ENCODE peak calls at places on chromosomes 12 and 14, in five cellular contexts. One of them, this sample, is unnamed.

GRCh38 chr12:27620121-27620520 is 76.1 kb upstream of the REP15 start:
- DNase-seq in cardiac fibroblast: no peak
- DNase-seq in neural crest cell: no peak
- DNase-seq in nephron progenitor cell: no peak
- DNase-seq in left lung: no peak
- DNase-seq in this sample: no peak

GRCh38 chr14:95261616-95262510 is 57.8 kb downstream of the CLMN start:
- DNase-seq in nephron progenitor cell: no peak
- DNase-seq in cardiac fibroblast: no peak
- DNase-seq in left lung: no peak
- DNase-seq in neural crest cell: no peak
- DNase-seq in this sample: no peak

GRCh38 chr12:104750061-104750460 is 208.0 kb downstream of the SLC41A2 start:
- DNase-seq in neural crest cell: no peak
- DNase-seq in cardiac fibroblast: peak; percentile 41
- DNase-seq in nephron progenitor cell: no peak
- DNase-seq in left lung: no peak
- DNase-seq in this sample: no peak

GRCh38 chr12:6416596-6416995 is 28.2 kb upstream of the CD27 start:
- DNase-seq in neural crest cell: no peak
- DNase-seq in cardiac fibroblast: no peak
- DNase-seq in left lung: no peak
- DNase-seq in nephron progenitor cell: no peak
- DNase-seq in this sample: no peak

GRCh38 chr12:8088574-8088973 is 6.5 kb downstream of the NECAP1 start:
- DNase-seq in nephron progenitor cell: no peak
- DNase-seq in left lung: no peak
- DNase-seq in neural crest cell: no peak
- DNase-seq in cardiac fibroblast: no peak
- DNase-seq in this sample: no peak

GRCh38 chr12:68490476-68490875 is 120.2 kb upstream of the RAP1B start:
- DNase-seq in cardiac fibroblast: no peak
- DNase-seq in left lung: no peak
- DNase-seq in neural crest cell: no peak
- DNase-seq in nephron progenitor cell: no peak
- DNase-seq in this sample: no peak

GRCh38 chr12:15522574-15523187 is 200.4 kb downstream of the PTPRO start:
- DNase-seq in cardiac fibroblast: peak; percentile 76
- DNase-seq in neural crest cell: no peak
- DNase-seq in nephron progenitor cell: no peak
- DNase-seq in left lung: no peak
- DNase-seq in this sample: no peak

GRCh38 chr12:29516431-29516875 is 19.0 kb upstream of the OVCH1 start:
- DNase-seq in nephron progenitor cell: no peak
- DNase-seq in neural crest cell: no peak
- DNase-seq in left lung: no peak
- DNase-seq in cardiac fibroblast: peak; percentile 37
- DNase-seq in this sample: no peak

GRCh38 chr12:27627123-27627835 is 69.0 kb upstream of the REP15 start:
- DNase-seq in neural crest cell: no peak
- DNase-seq in left lung: no peak
- DNase-seq in cardiac fibroblast: peak; percentile 87
- DNase-seq in nephron progenitor cell: no peak
- DNase-seq in this sample: no peak

GRCh38 chr14:64729386-64730060 is 25.3 kb downstream of the PLEKHG3 start:
- DNase-seq in neural crest cell: no peak
- DNase-seq in nephron progenitor cell: no peak
- DNase-seq in cardiac fibroblast: no peak
- DNase-seq in left lung: no peak
- DNase-seq in this sample: no peak

GRCh38 chr12:15256760-15257159 is 35.5 kb upstream of the RERG start:
- DNase-seq in neural crest cell: no peak
- DNase-seq in left lung: no peak
- DNase-seq in cardiac fibroblast: peak; percentile 57
- DNase-seq in nephron progenitor cell: no peak
- DNase-seq in this sample: no peak

GRCh38 chr12:94980577-94980976 is 22.9 kb downstream of the NDUFA12 start:
- DNase-seq in cardiac fibroblast: peak; percentile 56
- DNase-seq in neural crest cell: no peak
- DNase-seq in left lung: no peak
- DNase-seq in nephron progenitor cell: no peak
- DNase-seq in this sample: no peak

GRCh38 chr14:62694075-62694474 is 351.2 kb downstream of the KCNH5 start:
- DNase-seq in cardiac fibroblast: peak; percentile 91
- DNase-seq in left lung: no peak
- DNase-seq in nephron progenitor cell: no peak
- DNase-seq in neural crest cell: no peak
- DNase-seq in this sample: no peak

GRCh38 chr14:68789002-68789797 is 3.7 kb downstream of the ZFP36L1 start:
- DNase-seq in left lung: peak; percentile 93
- DNase-seq in cardiac fibroblast: peak; percentile 83
- DNase-seq in nephron progenitor cell: peak; percentile 68
- DNase-seq in neural crest cell: peak; percentile 74
- DNase-seq in this sample: peak; percentile 75

GRCh38 chr14:94322648-94323570 is at the start of gene SERPINA6:
- DNase-seq in neural crest cell: no peak
- DNase-seq in nephron progenitor cell: no peak
- DNase-seq in cardiac fibroblast: peak; percentile 74
- DNase-seq in left lung: no peak
- DNase-seq in this sample: no peak

GRCh38 chr12:78703820-78704525 is 160.6 kb upstream of the SYT1 start:
- DNase-seq in left lung: no peak
- DNase-seq in nephron progenitor cell: no peak
- DNase-seq in cardiac fibroblast: peak; percentile 51
- DNase-seq in neural crest cell: no peak
- DNase-seq in this sample: no peak

GRCh38 chr12:39831587-39832315 is 212.1 kb upstream of the ABCD2 start:
- DNase-seq in nephron progenitor cell: no peak
- DNase-seq in left lung: no peak
- DNase-seq in cardiac fibroblast: peak; percentile 17
- DNase-seq in neural crest cell: no peak
- DNase-seq in this sample: no peak

GRCh38 chr14:87934185-87934584 is 58.8 kb downstream of the GALC start:
- DNase-seq in neural crest cell: no peak
- DNase-seq in left lung: no peak
- DNase-seq in nephron progenitor cell: no peak
- DNase-seq in cardiac fibroblast: no peak
- DNase-seq in this sample: no peak

GRCh38 chr12:132563911-132564310 is 46.5 kb downstream of the LRCOL1 start:
- DNase-seq in nephron progenitor cell: no peak
- DNase-seq in cardiac fibroblast: no peak
- DNase-seq in neural crest cell: no peak
- DNase-seq in left lung: no peak
- DNase-seq in this sample: no peak

GRCh38 chr14:99271951-99272668 is at the start of gene BCL11B:
- DNase-seq in nephron progenitor cell: peak; percentile 73
- DNase-seq in cardiac fibroblast: peak; percentile 81
- DNase-seq in left lung: peak; percentile 28
- DNase-seq in neural crest cell: peak; percentile 67
- DNase-seq in this sample: peak; percentile 83

GRCh38 chr12:56080556-56081138 is 682 bp downstream of the ERBB3 start:
- DNase-seq in nephron progenitor cell: no peak
- DNase-seq in left lung: no peak
- DNase-seq in neural crest cell: no peak
- DNase-seq in cardiac fibroblast: no peak
- DNase-seq in this sample: no peak

GRCh38 chr12:115378296-115378695 is 694.3 kb upstream of the TBX3 start:
- DNase-seq in cardiac fibroblast: peak; percentile 11
- DNase-seq in left lung: no peak
- DNase-seq in nephron progenitor cell: no peak
- DNase-seq in neural crest cell: no peak
- DNase-seq in this sample: no peak

GRCh38 chr14:92470215-92470614 is 43.4 kb upstream of the RIN3 start:
- DNase-seq in cardiac fibroblast: no peak
- DNase-seq in nephron progenitor cell: no peak
- DNase-seq in neural crest cell: no peak
- DNase-seq in left lung: no peak
- DNase-seq in this sample: no peak

GRCh38 chr12:47417960-47418359 is 287.9 kb downstream of the RPAP3 start:
- DNase-seq in cardiac fibroblast: no peak
- DNase-seq in neural crest cell: no peak
- DNase-seq in nephron progenitor cell: no peak
- DNase-seq in left lung: no peak
- DNase-seq in this sample: no peak

GRCh38 chr14:104171948-104172347 is 33.6 kb downstream of the KIF26A start:
- DNase-seq in left lung: no peak
- DNase-seq in nephron progenitor cell: no peak
- DNase-seq in cardiac fibroblast: no peak
- DNase-seq in neural crest cell: no peak
- DNase-seq in this sample: no peak

GRCh38 chr12:64706831-64707230 is 52.4 kb downstream of the GNS start:
- DNase-seq in nephron progenitor cell: no peak
- DNase-seq in cardiac fibroblast: no peak
- DNase-seq in neural crest cell: no peak
- DNase-seq in left lung: no peak
- DNase-seq in this sample: no peak

GRCh38 chr12:108273217-108273616 is 65.9 kb downstream of the CMKLR1 start:
- DNase-seq in nephron progenitor cell: no peak
- DNase-seq in cardiac fibroblast: no peak
- DNase-seq in left lung: no peak
- DNase-seq in neural crest cell: no peak
- DNase-seq in this sample: no peak

GRCh38 chr12:111429760-111430417 is 24.2 kb downstream of the SH2B3 start:
- DNase-seq in nephron progenitor cell: no peak
- DNase-seq in left lung: no peak
- DNase-seq in cardiac fibroblast: no peak
- DNase-seq in neural crest cell: no peak
- DNase-seq in this sample: no peak

GRCh38 chr12:101076940-101077351 is 133.1 kb downstream of the SLC5A8 start:
- DNase-seq in cardiac fibroblast: peak; percentile 68
- DNase-seq in nephron progenitor cell: no peak
- DNase-seq in neural crest cell: no peak
- DNase-seq in left lung: no peak
- DNase-seq in this sample: no peak

GRCh38 chr12:1318327-1319031 is 275.9 kb downstream of the FBXL14 start:
- DNase-seq in neural crest cell: no peak
- DNase-seq in left lung: no peak
- DNase-seq in cardiac fibroblast: peak; percentile 78
- DNase-seq in nephron progenitor cell: peak; percentile 43
- DNase-seq in this sample: no peak

GRCh38 chr12:49026678-49027480 is 8.3 kb upstream of the PRKAG1 start:
- DNase-seq in nephron progenitor cell: no peak
- DNase-seq in left lung: peak; percentile 65
- DNase-seq in neural crest cell: no peak
- DNase-seq in cardiac fibroblast: no peak
- DNase-seq in this sample: no peak

GRCh38 chr12:1977109-1977508 is 27.1 kb downstream of the DCP1B start:
- DNase-seq in left lung: no peak
- DNase-seq in nephron progenitor cell: no peak
- DNase-seq in neural crest cell: no peak
- DNase-seq in cardiac fibroblast: no peak
- DNase-seq in this sample: no peak

GRCh38 chr12:54890339-54890738 is 36.0 kb downstream of the MUCL1 start:
- DNase-seq in cardiac fibroblast: no peak
- DNase-seq in left lung: no peak
- DNase-seq in nephron progenitor cell: no peak
- DNase-seq in neural crest cell: no peak
- DNase-seq in this sample: no peak

GRCh38 chr12:46268617-46269428 is at the start of gene SLC38A1:
- DNase-seq in cardiac fibroblast: peak; percentile 69
- DNase-seq in neural crest cell: peak; percentile 63
- DNase-seq in nephron progenitor cell: peak; percentile 78
- DNase-seq in left lung: peak; percentile 97
- DNase-seq in this sample: peak; percentile 87

GRCh38 chr12:117042171-117042809 is 56.9 kb downstream of the TESC start:
- DNase-seq in cardiac fibroblast: peak; percentile 29
- DNase-seq in neural crest cell: no peak
- DNase-seq in nephron progenitor cell: no peak
- DNase-seq in left lung: peak; percentile 47
- DNase-seq in this sample: no peak

DNA sequence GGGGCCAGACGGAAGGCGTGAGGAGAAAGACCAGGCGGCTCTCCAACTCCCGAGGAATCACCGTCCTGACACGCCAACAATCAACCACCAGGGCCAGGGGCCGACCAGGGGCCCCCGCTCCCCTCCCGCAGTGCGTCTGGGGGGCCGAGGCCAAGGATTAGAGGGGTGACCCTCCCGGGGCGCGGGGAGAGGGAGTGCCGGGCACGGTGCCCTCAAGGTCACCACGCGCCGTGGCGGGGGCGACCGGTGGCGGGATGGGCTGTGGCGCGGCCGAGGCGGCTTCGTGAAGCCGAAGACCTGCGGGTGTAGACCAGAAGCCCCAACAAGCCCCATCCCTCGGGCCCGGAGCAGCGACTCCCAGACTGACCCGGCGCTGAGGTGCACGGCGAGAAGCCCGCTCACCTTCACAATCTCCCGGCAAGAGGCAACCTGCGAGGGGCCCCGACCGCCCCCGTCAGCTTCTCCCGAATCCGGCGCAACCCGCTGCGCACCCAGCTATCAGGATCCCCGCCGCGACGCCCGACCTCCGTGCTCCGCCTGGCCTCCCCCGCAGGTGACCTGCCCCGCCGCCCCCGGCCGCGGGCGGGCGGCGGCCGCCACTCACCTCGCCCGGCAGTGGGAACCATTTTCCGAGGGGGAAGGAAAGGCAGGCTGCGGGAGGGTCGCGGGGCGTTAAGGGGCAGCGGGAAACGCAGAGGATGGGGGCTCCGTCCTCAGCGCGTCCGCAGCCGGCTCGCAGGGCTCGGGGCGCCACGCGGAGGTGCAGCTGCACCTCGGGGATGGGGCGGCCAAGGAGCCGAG is 446 bp downstream of the ATP2B1 start:
- DNase-seq in cardiac fibroblast: peak; percentile 19
- DNase-seq in neural crest cell: peak; percentile 14
- DNase-seq in nephron progenitor cell: peak; percentile 57
- DNase-seq in left lung: peak; percentile 90
- DNase-seq in this sample: peak; percentile 59
- TF ChIP-seq CTCF in cardiac fibroblast: peak; percentile 7
- TF ChIP-seq CTCF in neural crest cell: peak; percentile 43
- TF ChIP-seq CTCF in nephron progenitor cell: no peak
- TF ChIP-seq CTCF in left lung: no peak
- TF ChIP-seq CTCF in this sample: no peak

GRCh38 chr14:35578639-35579038 is 44.7 kb downstream of the INSM2 start:
- DNase-seq in nephron progenitor cell: no peak
- DNase-seq in cardiac fibroblast: no peak
- DNase-seq in left lung: no peak
- DNase-seq in neural crest cell: no peak
- DNase-seq in this sample: no peak
- TF ChIP-seq CTCF in nephron progenitor cell: no peak
- TF ChIP-seq CTCF in cardiac fibroblast: no peak
- TF ChIP-seq CTCF in left lung: no peak
- TF ChIP-seq CTCF in neural crest cell: no peak
- TF ChIP-seq CTCF in this sample: no peak

GRCh38 chr14:100645200-100645985 is 58.2 kb upstream of the BEGAIN start:
- DNase-seq in cardiac fibroblast: peak; percentile 89
- DNase-seq in nephron progenitor cell: peak; percentile 89
- DNase-seq in left lung: no peak
- DNase-seq in neural crest cell: peak; percentile 93
- DNase-seq in this sample: peak; percentile 94
- TF ChIP-seq CTCF in cardiac fibroblast: peak; percentile 81
- TF ChIP-seq CTCF in nephron progenitor cell: peak; percentile 67
- TF ChIP-seq CTCF in left lung: peak; percentile 75
- TF ChIP-seq CTCF in neural crest cell: peak; percentile 80
- TF ChIP-seq CTCF in this sample: peak; percentile 82

GRCh38 chr14:90810808-90811207 is 5.4 kb downstream of the TTC7B start:
- DNase-seq in nephron progenitor cell: no peak
- DNase-seq in left lung: no peak
- DNase-seq in neural crest cell: no peak
- DNase-seq in cardiac fibroblast: no peak
- DNase-seq in this sample: no peak
- TF ChIP-seq CTCF in nephron progenitor cell: no peak
- TF ChIP-seq CTCF in left lung: no peak
- TF ChIP-seq CTCF in neural crest cell: no peak
- TF ChIP-seq CTCF in cardiac fibroblast: no peak
- TF ChIP-seq CTCF in this sample: no peak